ENCODE peak calls at places on chromosomes 12 and 14, in nine cellular contexts. A is thoracic aorta; N is CD8-positive, alpha-beta T cell; C is GM23338; Z is DND-41; S is PC-3; Y is cardiac muscle cell; V is heart right ventricle; M is HCT116. J is an unnamed sample.

GRCh38 chr12:130860311-130860710 is 11.6 kb upstream of the RAN start:
- DNase-seq in A (no peak), N (no peak), C (no peak), Z (no peak), S (no peak), Y (no peak), V (no peak), M (no peak), J (no peak)

GRCh38 chr12:3752741-3753486 is at the start of gene CRACR2A:
- DNase-seq in A (no peak), N (peak; percentile 93), C (peak; percentile 91), Z (peak; percentile 90), S (no peak), Y (peak; percentile 87), V (peak; percentile 62), M (peak; percentile 32), J (no peak)

GRCh38 chr14:68574906-68575305 is 218.0 kb downstream of the ZFP36L1 start:
- DNase-seq in A (no peak), N (no peak), C (no peak), Z (no peak), S (peak; percentile 12), Y (peak; percentile 81), V (no peak), M (no peak), J (no peak)

GRCh38 chr12:62925680-62926079 is 9.3 kb downstream of the PPM1H start:
- DNase-seq in A (no peak), N (no peak), C (no peak), Z (no peak), S (no peak), Y (no peak), V (no peak), M (no peak), J (no peak)

GRCh38 chr12:108374596-108375320 is 35.6 kb upstream of the CMKLR1 start:
- DNase-seq in A (no peak), N (no peak), C (no peak), Z (no peak), S (no peak), Y (peak; percentile 8), V (no peak), M (no peak), J (no peak)

GRCh38 chr12:16399110-16399509 is 51.7 kb downstream of the MGST1 start:
- DNase-seq in A (no peak), N (no peak), C (no peak), Z (no peak), S (no peak), Y (no peak), V (no peak), M (no peak), J (no peak)

GRCh38 chr14:105256292-105256960 is 8.1 kb downstream of the BTBD6 start:
- DNase-seq in A (no peak), N (no peak), C (no peak), Z (no peak), S (no peak), Y (no peak), V (no peak), M (no peak), J (no peak)

GRCh38 chr12:34625116-34625515 is 602.8 kb downstream of the ALG10 start:
- DNase-seq in A (no peak), N (no peak), C (peak; percentile 43), Z (no peak), S (peak; percentile 78), Y (no peak), V (no peak), M (peak; percentile 7), J (peak; percentile 1)

GRCh38 chr12:690466-690865 is 27.2 kb upstream of the NINJ2 start:
- DNase-seq in A (no peak), N (no peak), C (peak; percentile 55), Z (no peak), S (no peak), Y (no peak), V (peak; percentile 19), M (no peak), J (no peak)

GRCh38 chr12:80269953-80270552 is 170.7 kb downstream of the OTOGL start:
- DNase-seq in A (no peak), N (no peak), C (peak; percentile 72), Z (peak; percentile 4), S (peak; percentile 69), Y (peak; percentile 66), V (peak; percentile 18), M (peak; percentile 23), J (peak; percentile 16)

GRCh38 chr12:58882796-58883195 is 37.5 kb downstream of the LRIG3 start:
- DNase-seq in A (no peak), N (no peak), C (peak; percentile 62), Z (no peak), S (no peak), Y (no peak), V (no peak), M (no peak), J (peak; percentile 22)

GRCh38 chr12:11746024-11746771 is 96.7 kb downstream of the ETV6 start:
- DNase-seq in A (no peak), N (no peak), C (no peak), Z (no peak), S (peak; percentile 72), Y (peak; percentile 83), V (no peak), M (no peak), J (no peak)
- H3K4me1 ChIP-seq in A (peaks cover 32% of the 10 kb centered on the region), N (no peaks in the 10 kb centered on the region), C (peaks cover 49% of the 10 kb centered on the region), Z (peaks cover 2% of the 10 kb centered on the region), S (peaks cover 28% of the 10 kb centered on the region), Y (peaks cover 5% of the 10 kb centered on the region), V (peaks cover 6% of the 10 kb centered on the region), M (no peaks in the 10 kb centered on the region), J (peaks cover 4% of the 10 kb centered on the region)

GRCh38 chr14:50344116-50344775 is 32.1 kb downstream of the DMAC2L start:
- DNase-seq in A (no peak), N (no peak), C (no peak), Z (no peak), S (no peak), Y (no peak), V (no peak), M (no peak), J (no peak)

GRCh38 chr14:50347521-50347920 is 35.4 kb downstream of the DMAC2L start:
- DNase-seq in A (no peak), N (no peak), C (no peak), Z (no peak), S (peak; percentile 86), Y (peak; percentile 75), V (no peak), M (no peak), J (no peak)

GRCh38 chr14:50345891-50346422 is 33.8 kb downstream of the DMAC2L start:
- DNase-seq in A (no peak), N (no peak), C (no peak), Z (no peak), S (no peak), Y (no peak), V (no peak), M (no peak), J (no peak)

GRCh38 chr14:50343424-50343823 is 31.3 kb downstream of the DMAC2L start:
- DNase-seq in A (no peak), N (no peak), C (no peak), Z (no peak), S (no peak), Y (no peak), V (no peak), M (no peak), J (no peak)

GRCh38 chr14:50344831-50345563 is 32.9 kb downstream of the DMAC2L start:
- DNase-seq in A (no peak), N (no peak), C (no peak), Z (no peak), S (no peak), Y (no peak), V (no peak), M (no peak), J (no peak)
- H3K4me1 ChIP-seq in A (peaks cover 5% of the 10 kb centered on the region), N (no peaks in the 10 kb centered on the region), C (no peaks in the 10 kb centered on the region), Z (no peaks in the 10 kb centered on the region), S (peaks cover 29% of the 10 kb centered on the region), Y (peaks cover 10% of the 10 kb centered on the region), V (peaks cover 42% of the 10 kb centered on the region), M (peaks cover 10% of the 10 kb centered on the region), J (peaks cover 3% of the 10 kb centered on the region)

GRCh38 chr12:27619308-27619707 is 76.9 kb upstream of the REP15 start:
- DNase-seq in A (no peak), N (no peak), C (no peak), Z (no peak), S (peak; percentile 99), Y (peak; percentile 80), V (no peak), M (peak; percentile 81), J (no peak)
- H3K4me1 ChIP-seq in A (peaks cover 44% of the 10 kb centered on the region), N (no peaks in the 10 kb centered on the region), C (peaks cover 6% of the 10 kb centered on the region), Z (no peaks in the 10 kb centered on the region), S (peaks cover 88% of the 10 kb centered on the region), Y (peaks cover 18% of the 10 kb centered on the region), V (peaks cover 64% of the 10 kb centered on the region), M (peaks cover 99% of the 10 kb centered on the region), J (peaks cover 2% of the 10 kb centered on the region)

GRCh38 chr12:31523306-31523705 is 67.6 kb downstream of the DENND5B start:
- DNase-seq in A (no peak), N (no peak), C (no peak), Z (no peak), S (no peak), Y (no peak), V (no peak), M (no peak), J (no peak)

GRCh38 chr12:31524791-31525495 is 66.0 kb downstream of the DENND5B start:
- DNase-seq in A (no peak), N (no peak), C (no peak), Z (no peak), S (peak; percentile 34), Y (peak; percentile 63), V (no peak), M (peak; percentile 13), J (no peak)

GRCh38 chr12:31519525-31519924 is 71.4 kb downstream of the DENND5B start:
- DNase-seq in A (no peak), N (no peak), C (no peak), Z (no peak), S (no peak), Y (no peak), V (no peak), M (no peak), J (no peak)

GRCh38 chr12:31522607-31523006 is 68.3 kb downstream of the DENND5B start:
- DNase-seq in A (no peak), N (no peak), C (peak; percentile 47), Z (no peak), S (no peak), Y (no peak), V (no peak), M (no peak), J (no peak)

GRCh38 chr12:31521972-31522371 is 69.0 kb downstream of the DENND5B start:
- DNase-seq in A (no peak), N (no peak), C (no peak), Z (no peak), S (no peak), Y (no peak), V (no peak), M (no peak), J (no peak)
- H3K4me1 ChIP-seq in A (peaks cover 18% of the 10 kb centered on the region), N (no peaks in the 10 kb centered on the region), C (peaks cover 71% of the 10 kb centered on the region), Z (no peaks in the 10 kb centered on the region), S (peaks cover 69% of the 10 kb centered on the region), Y (peaks cover 60% of the 10 kb centered on the region), V (peaks cover 39% of the 10 kb centered on the region), M (peaks cover 59% of the 10 kb centered on the region), J (peaks cover 9% of the 10 kb centered on the region)

GRCh38 chr12:122887817-122888212 is 8.1 kb downstream of the VPS37B start:
- DNase-seq in A (no peak), N (no peak), C (no peak), Z (no peak), S (no peak), Y (no peak), V (no peak), M (no peak), J (no peak)
- H3K4me1 ChIP-seq in A (peaks cover 44% of the 10 kb centered on the region), N (peaks cover 76% of the 10 kb centered on the region), C (peaks cover 26% of the 10 kb centered on the region), Z (peaks cover 82% of the 10 kb centered on the region), S (peaks cover 86% of the 10 kb centered on the region), Y (peaks cover 37% of the 10 kb centered on the region), V (peaks cover 93% of the 10 kb centered on the region), M (peaks cover 90% of the 10 kb centered on the region), J (peaks cover 9% of the 10 kb centered on the region)

J was measured in iPS DF 6.9.